ENCODE peak calls at places on chromosome 2, in eight cellular contexts. T, H, L, Q, P, K, A and Y are unnamed samples.

GRCh38 chr2:73291461-73292315 is 1.7 kb downstream of the EGR4 start:
- DNase-seq in T (no peak), H (no peak), L (peak), Q (peak), P (no peak), K (peak), A (no peak), Y (peak)

GRCh38 chr2:166451451-166451850 is 42.6 kb downstream of the SCN7A start:
- DNase-seq in T (no peak), H (peak), L (no peak), Q (no peak), P (no peak), K (no peak), A (no peak), Y (no peak)

GRCh38 chr2:180359522-180360282 is 352.6 kb upstream of the CWC22 start:
- DNase-seq in T (no peak), H (peak), L (peak), Q (peak), P (no peak), K (peak), A (no peak), Y (peak)

GRCh38 chr2:207241198-207241597 is 75.5 kb upstream of the KLF7 start:
- DNase-seq in T (no peak), H (peak), L (no peak), Q (no peak), P (no peak), K (no peak), A (no peak), Y (no peak)

GRCh38 chr2:100124746-100125145 is 17.6 kb downstream of the AFF3 start:
- DNase-seq in T (no peak), H (peak), L (no peak), Q (no peak), P (no peak), K (no peak), A (no peak), Y (no peak)

GRCh38 chr2:198401644-198402043 is 597.3 kb downstream of the PLCL1 start:
- DNase-seq in T (no peak), H (no peak), L (no peak), Q (no peak), P (no peak), K (no peak), A (no peak), Y (no peak)

GRCh38 chr2:23380562-23381065 is 4.4 kb upstream of the KLHL29 start:
- DNase-seq in T (no peak), H (no peak), L (no peak), Q (no peak), P (no peak), K (peak), A (no peak), Y (no peak)

GRCh38 chr2:127700527-127701192 is 637 bp upstream of the SFT2D3 start:
- DNase-seq in T (no peak), H (no peak), L (no peak), Q (peak), P (no peak), K (no peak), A (no peak), Y (peak)

GRCh38 chr2:31729442-31730092 is 148.8 kb upstream of the SRD5A2 start:
- DNase-seq in T (no peak), H (peak), L (peak), Q (peak), P (no peak), K (peak), A (peak), Y (no peak)

GRCh38 chr2:171741189-171741588 is 53.9 kb downstream of the DYNC1I2 start:
- DNase-seq in T (no peak), H (peak), L (no peak), Q (no peak), P (no peak), K (no peak), A (no peak), Y (no peak)

GRCh38 chr2:53787911-53788289 is 1.1 kb downstream of the ERLEC1 start:
- DNase-seq in T (no peak), H (no peak), L (no peak), Q (no peak), P (no peak), K (peak), A (peak), Y (no peak)

GRCh38 chr2:204550738-204551137 is 5.5 kb downstream of the PARD3B start:
- DNase-seq in T (no peak), H (peak), L (no peak), Q (peak), P (peak), K (no peak), A (peak), Y (no peak)

GRCh38 chr2:98012561-98012979 is 16.8 kb upstream of the TMEM131 start:
- DNase-seq in T (no peak), H (no peak), L (no peak), Q (no peak), P (no peak), K (no peak), A (no peak), Y (no peak)

GRCh38 chr2:113263546-113263945 is 15.2 kb downstream of the PAX8 start:
- DNase-seq in T (no peak), H (no peak), L (no peak), Q (no peak), P (no peak), K (no peak), A (no peak), Y (no peak)